ENCODE peak calls at places on chromosomes 11 and 22, in five cellular contexts. O is stimulated activated naive B cell treated with anti-CD40 and anti-IgM and Interleukin-4, amounts not matched to agents 10 μg/mL and 1 μg/mL and 100 μg/mL, for 72 hours; A is stimulated activated CD4-positive, alpha-beta T cell treated with anti-CD3 and anti-CD28 coated beads, Interleukin-2, amount 100 ng/mL, for 48 hours; V is NCI-H524 treated with DMSO at 0.1 percent for 48 hours; D is activated naive CD8-positive, alpha-beta T cell treated with anti-CD3 and anti-CD28 coated beads, Interleukin-2, amount 50 U/mL, for 24 hours. M is an unnamed sample.
A peak's percentile ranks its signal among the peaks of the same experiment; 100 is the strongest.

GRCh38 chr11:108857382-108857781 is 192.5 kb downstream of the DDX10 start:
- DNase-seq in O (no peak), A (no peak), V (no peak), D (no peak), M (no peak)

GRCh38 chr11:19447150-19447566 is 206.4 kb upstream of the E2F8 start:
- DNase-seq in O (no peak), A (no peak), V (no peak), D (no peak), M (no peak)

GRCh38 chr11:18490319-18490718 is 34.7 kb downstream of the LDHAL6A start:
- DNase-seq in O (no peak), A (no peak), V (no peak), D (no peak), M (no peak)

GRCh38 chr11:59891781-59892181 is 13.2 kb downstream of the OOSP3 start:
- DNase-seq in O (no peak), A (no peak), V (no peak), D (no peak), M (no peak)

GRCh38 chr11:2378527-2379210 is 1.6 kb downstream of the CD81 start:
- DNase-seq in O (no peak), A (no peak), V (no peak), D (no peak), M (no peak)

GRCh38 chr22:28999510-29000224 is 62.0 kb downstream of the C22orf31 start:
- DNase-seq in O (no peak), A (no peak), V (no peak), D (no peak), M (no peak)

GRCh38 chr22:37657590-37658132 is 862 bp upstream of the PDXP start:
- DNase-seq in O (peak; percentile 29), A (no peak), V (no peak), D (no peak), M (no peak)

GRCh38 chr11:76185511-76185910 is 20.8 kb downstream of the WNT11 start:
- DNase-seq in O (no peak), A (no peak), V (no peak), D (no peak), M (no peak)

GRCh38 chr11:10072142-10072541 is 221.9 kb downstream of the SBF2 start:
- DNase-seq in O (no peak), A (no peak), V (no peak), D (no peak), M (no peak)

GRCh38 chr11:93653080-93653479 is 8.4 kb upstream of the CEP295 start:
- DNase-seq in O (no peak), A (no peak), V (no peak), D (no peak), M (no peak)

GRCh38 chr11:132078677-132079076 is 708.3 kb downstream of the NTM start:
- DNase-seq in O (no peak), A (no peak), V (no peak), D (no peak), M (no peak)

GRCh38 chr11:7512525-7513209 is 1.1 kb upstream of the PPFIBP2 start:
- DNase-seq in O (peak; percentile 81), A (no peak), V (no peak), D (peak; percentile 44), M (no peak)

GRCh38 chr11:64007629-64008282 is 21.5 kb downstream of the OTUB1 start:
- DNase-seq in O (no peak), A (no peak), V (no peak), D (peak; percentile 14), M (no peak)

M was measured in GM12878.